ENCODE peak calls at places on chromosomes 13 and 19, in four cellular contexts. V is lower lobe of right lung, C is colonic mucosa, A is psoas muscle. W is an unnamed sample.

GRCh38 chr13:57352114-57352513 is 185.1 kb downstream of the PRR20E start:
- DNase-seq in V (no peak), C (no peak), A (no peak), W (no peak)

GRCh38 chr19:57812201-57812600 is 2.5 kb downstream of the ZNF552 start:
- DNase-seq in V (no peak), C (no peak), A (no peak), W (no peak)

GRCh38 chr13:95714142-95714832 is 37.3 kb downstream of the DNAJC3 start:
- DNase-seq in V (no peak), C (no peak), A (no peak), W (no peak)

GRCh38 chr13:45501175-45501526 is 36.4 kb downstream of the COG3 start:
- DNase-seq in V (no peak), C (no peak), A (no peak), W (no peak)

GRCh38 chr13:47230155-47230554 is 333.3 kb upstream of the HTR2A start:
- DNase-seq in V (no peak), C (no peak), A (no peak), W (no peak)

GRCh38 chr19:15671891-15672579 is 852 bp upstream of the CYP4F12 start:
- DNase-seq in V (no peak), C (no peak), A (no peak), W (no peak)

GRCh38 chr19:2529473-2529918 is 53.6 kb downstream of the GADD45B start:
- DNase-seq in V (peak; percentile 36), C (no peak), A (peak; percentile 67), W (no peak)

GRCh38 chr19:48836089-48837017 is at the start of gene HSD17B14:
- DNase-seq in V (no peak), C (no peak), A (no peak), W (no peak)

GRCh38 chr13:20136781-20137703 is 23.8 kb downstream of the GJA3 start:
- DNase-seq in V (no peak), C (peak; percentile 68), A (no peak), W (no peak)

DNA sequence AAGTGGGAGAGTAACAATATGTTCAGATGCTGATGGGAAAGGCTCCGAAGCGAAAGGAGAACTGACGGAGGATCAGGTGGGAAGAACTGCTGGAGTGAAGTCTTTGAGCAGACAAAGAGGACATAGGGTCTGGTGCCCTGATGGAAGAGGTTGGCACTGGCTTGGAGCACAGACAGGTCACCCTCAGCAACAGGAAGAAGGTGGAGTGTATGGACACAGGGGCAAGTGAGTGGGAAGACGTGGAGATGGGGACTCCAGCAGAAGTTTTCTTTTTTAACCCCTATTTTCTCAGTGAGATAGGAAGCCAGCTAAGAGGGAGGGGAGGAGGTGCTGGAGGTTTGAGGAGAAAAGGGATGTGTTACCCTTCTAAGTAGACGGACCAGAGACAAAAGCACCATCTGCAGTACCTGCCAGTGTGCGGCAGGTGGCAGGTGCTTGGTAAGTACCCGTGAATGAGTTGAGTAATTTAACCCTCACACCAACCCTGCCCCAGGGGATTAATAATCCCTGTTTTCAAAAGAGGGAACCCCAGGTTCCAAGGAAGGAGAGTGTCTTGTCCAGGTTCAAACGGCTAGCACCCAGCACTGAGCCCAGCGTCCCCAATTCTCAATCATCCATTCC is 11.2 kb downstream of the HAS1 start:
- DNase-seq in V (no peak), C (no peak), A (no peak), W (no peak)
- TF ChIP-seq CTCF in V (peak; percentile 25), C (no peak), A (no peak), W (peak; percentile 23)

GRCh38 chr13:39268398-39268797 is 230.1 kb downstream of the NHLRC3 start:
- DNase-seq in V (no peak), C (no peak), A (no peak), W (no peak)
- H3K27ac ChIP-seq in V (no peak overlapping the region), C (no peak overlapping the region), A (no peak overlapping the region), W (no peak overlapping the region)

GRCh38 chr19:4401482-4402170 is 814 bp upstream of the CHAF1A start:
- DNase-seq in V (no peak), C (no peak), A (no peak), W (no peak)
- H3K4me3 ChIP-seq in V (peak overlapping the region; percentile 76), C (peak overlapping the region; percentile 96), A (peak overlapping the region; percentile 80), W (peak overlapping the region; percentile 76)

GRCh38 chr13:28805193-28805819 is 14.8 kb upstream of the MTUS2 start:
- DNase-seq in V (no peak), C (peak; percentile 24), A (no peak), W (no peak)
- TF ChIP-seq CTCF in V (peak; percentile 39), C (no peak), A (no peak), W (peak; percentile 31)